ENCODE peak calls at places on chromosomes 7 and 10, in eight cellular contexts. One of them, this sample, is unnamed.

GRCh38 chr7:69817096-69817495 is 218.8 kb downstream of the AUTS2 start:
- DNase-seq in H1: no peak
- DNase-seq in fibroblast of lung: peak; percentile 90
- DNase-seq in left ventricle myocardium inferior: no peak
- DNase-seq in testis: no peak
- DNase-seq in AG04450: no peak
- DNase-seq in cardiac muscle cell: no peak
- DNase-seq in adrenal gland: no peak
- DNase-seq in this sample: peak; percentile 29

GRCh38 chr7:18829518-18830252 is 287.8 kb downstream of the TWIST1 start:
- DNase-seq in testis: no peak
- DNase-seq in cardiac muscle cell: no peak
- DNase-seq in left ventricle myocardium inferior: no peak
- DNase-seq in AG04450: no peak
- DNase-seq in H1: no peak
- DNase-seq in fibroblast of lung: peak; percentile 65
- DNase-seq in adrenal gland: no peak
- DNase-seq in this sample: no peak

GRCh38 chr10:14405076-14406065 is 74.6 kb upstream of the FRMD4A start:
- DNase-seq in adrenal gland: no peak
- DNase-seq in H1: no peak
- DNase-seq in fibroblast of lung: peak; percentile 99
- DNase-seq in cardiac muscle cell: no peak
- DNase-seq in AG04450: peak; percentile 95
- DNase-seq in left ventricle myocardium inferior: no peak
- DNase-seq in testis: no peak
- DNase-seq in this sample: peak; percentile 87

GRCh38 chr7:100465702-100466311 is 1.7 kb upstream of the SPACDR start:
- DNase-seq in fibroblast of lung: peak; percentile 74
- DNase-seq in testis: peak; percentile 89
- DNase-seq in cardiac muscle cell: peak; percentile 69
- DNase-seq in left ventricle myocardium inferior: peak; percentile 80
- DNase-seq in H1: no peak
- DNase-seq in adrenal gland: peak; percentile 90
- DNase-seq in AG04450: no peak
- DNase-seq in this sample: peak; percentile 89

GRCh38 chr10:48251152-48251524 is 23.4 kb downstream of the FRMPD2 start:
- DNase-seq in cardiac muscle cell: no peak
- DNase-seq in adrenal gland: peak; percentile 39
- DNase-seq in fibroblast of lung: no peak
- DNase-seq in AG04450: no peak
- DNase-seq in left ventricle myocardium inferior: no peak
- DNase-seq in testis: no peak
- DNase-seq in H1: no peak
- DNase-seq in this sample: no peak

GRCh38 chr10:128058746-128059125 is 67.5 kb downstream of the MKI67 start:
- DNase-seq in AG04450: no peak
- DNase-seq in H1: no peak
- DNase-seq in cardiac muscle cell: no peak
- DNase-seq in left ventricle myocardium inferior: no peak
- DNase-seq in adrenal gland: no peak
- DNase-seq in fibroblast of lung: no peak
- DNase-seq in testis: no peak
- DNase-seq in this sample: no peak

GRCh38 chr7:156174428-156174827 is 362.2 kb upstream of the SHH start:
- DNase-seq in AG04450: no peak
- DNase-seq in left ventricle myocardium inferior: no peak
- DNase-seq in fibroblast of lung: no peak
- DNase-seq in H1: no peak
- DNase-seq in cardiac muscle cell: no peak
- DNase-seq in testis: no peak
- DNase-seq in adrenal gland: no peak
- DNase-seq in this sample: no peak

GRCh38 chr7:96337519-96337918 is 15.6 kb upstream of the SLC25A13 start:
- DNase-seq in adrenal gland: no peak
- DNase-seq in cardiac muscle cell: no peak
- DNase-seq in H1: no peak
- DNase-seq in AG04450: no peak
- DNase-seq in fibroblast of lung: peak; percentile 34
- DNase-seq in left ventricle myocardium inferior: no peak
- DNase-seq in testis: no peak
- DNase-seq in this sample: no peak

GRCh38 chr10:71748671-71749191 is 24.6 kb downstream of the VSIR start:
- DNase-seq in testis: peak; percentile 76
- DNase-seq in AG04450: no peak
- DNase-seq in adrenal gland: peak; percentile 79
- DNase-seq in fibroblast of lung: no peak
- DNase-seq in left ventricle myocardium inferior: peak; percentile 86
- DNase-seq in cardiac muscle cell: no peak
- DNase-seq in H1: no peak
- DNase-seq in this sample: peak; percentile 39

GRCh38 chr7:106369349-106369748 is 84.6 kb upstream of the NAMPT start:
- DNase-seq in H1: no peak
- DNase-seq in testis: no peak
- DNase-seq in cardiac muscle cell: no peak
- DNase-seq in left ventricle myocardium inferior: no peak
- DNase-seq in fibroblast of lung: peak; percentile 79
- DNase-seq in adrenal gland: no peak
- DNase-seq in AG04450: peak; percentile 33
- DNase-seq in this sample: peak; percentile 17

GRCh38 chr10:10977978-10978377 is 39.7 kb upstream of the CELF2 start:
- DNase-seq in left ventricle myocardium inferior: no peak
- DNase-seq in AG04450: peak; percentile 16
- DNase-seq in testis: no peak
- DNase-seq in cardiac muscle cell: no peak
- DNase-seq in adrenal gland: no peak
- DNase-seq in H1: no peak
- DNase-seq in fibroblast of lung: peak; percentile 6
- DNase-seq in this sample: no peak

GRCh38 chr10:61136151-61136550 is 192.2 kb upstream of the RHOBTB1 start:
- DNase-seq in left ventricle myocardium inferior: no peak
- DNase-seq in fibroblast of lung: peak; percentile 46
- DNase-seq in cardiac muscle cell: no peak
- DNase-seq in testis: no peak
- DNase-seq in H1: no peak
- DNase-seq in adrenal gland: no peak
- DNase-seq in AG04450: no peak
- DNase-seq in this sample: peak; percentile 10

GRCh38 chr7:157392256-157393037 is 55.6 kb downstream of the DNAJB6 start:
- DNase-seq in H1: no peak
- DNase-seq in AG04450: no peak
- DNase-seq in adrenal gland: no peak
- DNase-seq in left ventricle myocardium inferior: no peak
- DNase-seq in cardiac muscle cell: no peak
- DNase-seq in fibroblast of lung: no peak
- DNase-seq in testis: no peak
- DNase-seq in this sample: no peak

GRCh38 chr7:36942558-36943354 is 218.5 kb upstream of the AOAH start:
- DNase-seq in cardiac muscle cell: no peak
- DNase-seq in testis: no peak
- DNase-seq in left ventricle myocardium inferior: no peak
- DNase-seq in adrenal gland: no peak
- DNase-seq in AG04450: no peak
- DNase-seq in fibroblast of lung: no peak
- DNase-seq in H1: no peak
- DNase-seq in this sample: no peak

GRCh38 chr7:36941359-36941758 is 217.1 kb upstream of the AOAH start:
- DNase-seq in left ventricle myocardium inferior: no peak
- DNase-seq in cardiac muscle cell: no peak
- DNase-seq in AG04450: no peak
- DNase-seq in H1: no peak
- DNase-seq in testis: no peak
- DNase-seq in fibroblast of lung: no peak
- DNase-seq in adrenal gland: no peak
- DNase-seq in this sample: no peak

GRCh38 chr7:36937754-36938551 is 213.7 kb upstream of the AOAH start:
- DNase-seq in left ventricle myocardium inferior: no peak
- DNase-seq in fibroblast of lung: no peak
- DNase-seq in testis: no peak
- DNase-seq in adrenal gland: no peak
- DNase-seq in cardiac muscle cell: no peak
- DNase-seq in AG04450: no peak
- DNase-seq in H1: no peak
- DNase-seq in this sample: no peak

GRCh38 chr7:36942062-36942461 is 217.8 kb upstream of the AOAH start:
- DNase-seq in AG04450: no peak
- DNase-seq in H1: no peak
- DNase-seq in left ventricle myocardium inferior: no peak
- DNase-seq in adrenal gland: no peak
- DNase-seq in cardiac muscle cell: no peak
- DNase-seq in fibroblast of lung: no peak
- DNase-seq in testis: no peak
- DNase-seq in this sample: no peak

DNA sequence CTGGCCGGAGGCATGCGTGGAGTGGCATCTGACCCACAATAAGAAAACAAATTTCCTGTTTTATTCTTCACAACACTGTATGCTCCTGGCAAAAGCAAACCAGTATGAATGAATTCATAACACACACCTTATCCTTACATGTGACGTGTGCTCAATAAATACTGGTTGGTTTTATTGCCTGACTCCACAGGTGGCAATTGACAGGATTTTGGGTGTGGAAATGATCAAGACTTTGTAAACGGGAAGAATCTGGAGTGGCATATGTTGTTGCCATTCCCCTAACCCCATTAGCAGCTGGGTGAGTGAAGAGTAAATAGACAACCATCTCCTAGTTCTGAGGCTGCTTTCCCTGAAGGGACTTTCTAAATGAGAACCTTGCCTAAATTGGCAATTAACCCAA is 215.5 kb upstream of the AOAH start:
- DNase-seq in H1: no peak
- DNase-seq in AG04450: no peak
- DNase-seq in cardiac muscle cell: no peak
- DNase-seq in adrenal gland: no peak
- DNase-seq in left ventricle myocardium inferior: no peak
- DNase-seq in testis: no peak
- DNase-seq in fibroblast of lung: no peak
- DNase-seq in this sample: no peak
- H3K9me3 ChIP-seq in H1: peaks cover 17% of the 10 kb centered on the region
- H3K9me3 ChIP-seq in AG04450: no peaks in the 10 kb centered on the region
- H3K9me3 ChIP-seq in cardiac muscle cell: no peaks in the 10 kb centered on the region
- H3K9me3 ChIP-seq in adrenal gland: no peaks in the 10 kb centered on the region
- H3K9me3 ChIP-seq in left ventricle myocardium inferior: peaks cover 84% of the 10 kb centered on the region
- H3K9me3 ChIP-seq in testis: no peaks in the 10 kb centered on the region
- H3K9me3 ChIP-seq in fibroblast of lung: no peaks in the 10 kb centered on the region
- H3K9me3 ChIP-seq in this sample: peaks cover 7% of the 10 kb centered on the region

GRCh38 chr7:47149971-47150370 is 431.9 kb downstream of the TNS3 start:
- DNase-seq in left ventricle myocardium inferior: no peak
- DNase-seq in fibroblast of lung: no peak
- DNase-seq in H1: no peak
- DNase-seq in adrenal gland: no peak
- DNase-seq in cardiac muscle cell: no peak
- DNase-seq in testis: no peak
- DNase-seq in AG04450: no peak
- DNase-seq in this sample: no peak
- H3K4me3 ChIP-seq in left ventricle myocardium inferior: no peak overlapping the region
- H3K4me3 ChIP-seq in fibroblast of lung: no peak overlapping the region
- H3K4me3 ChIP-seq in H1: no peak overlapping the region
- H3K4me3 ChIP-seq in adrenal gland: no peak overlapping the region
- H3K4me3 ChIP-seq in cardiac muscle cell: no peak overlapping the region
- H3K4me3 ChIP-seq in testis: no peak overlapping the region
- H3K4me3 ChIP-seq in AG04450: no peak overlapping the region
- H3K4me3 ChIP-seq in this sample: no peak overlapping the region

DNA sequence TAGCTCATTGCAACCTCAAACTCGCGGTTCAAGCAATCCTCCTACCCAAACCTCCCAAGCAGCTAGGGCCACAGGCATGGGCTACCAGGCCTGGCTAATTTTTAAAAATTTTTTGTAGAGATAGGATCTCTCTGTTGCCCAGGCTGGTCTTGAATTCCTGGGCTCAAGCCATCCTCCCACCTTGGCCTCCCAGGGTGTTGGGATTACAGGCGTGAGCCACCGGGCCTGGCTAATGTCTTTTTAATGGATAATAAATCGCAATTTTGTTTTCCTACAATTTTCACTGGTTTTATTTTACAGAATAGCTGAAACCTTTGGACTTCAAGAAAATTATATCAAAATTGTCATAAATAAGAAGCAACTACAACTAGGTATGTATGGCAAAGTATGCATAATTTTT is 10.9 kb downstream of the NUB1 start:
- DNase-seq in testis: no peak
- DNase-seq in cardiac muscle cell: no peak
- DNase-seq in fibroblast of lung: no peak
- DNase-seq in AG04450: no peak
- DNase-seq in left ventricle myocardium inferior: no peak
- DNase-seq in H1: no peak
- DNase-seq in adrenal gland: no peak
- DNase-seq in this sample: no peak
- H3K27me3 ChIP-seq in testis: no peaks in the 10 kb centered on the region
- H3K27me3 ChIP-seq in cardiac muscle cell: no peaks in the 10 kb centered on the region
- H3K27me3 ChIP-seq in fibroblast of lung: no peaks in the 10 kb centered on the region
- H3K27me3 ChIP-seq in AG04450: no peaks in the 10 kb centered on the region
- H3K27me3 ChIP-seq in left ventricle myocardium inferior: no peaks in the 10 kb centered on the region
- H3K27me3 ChIP-seq in H1: no peaks in the 10 kb centered on the region
- H3K27me3 ChIP-seq in adrenal gland: no peaks in the 10 kb centered on the region
- H3K27me3 ChIP-seq in this sample: no peaks in the 10 kb centered on the region

DNA sequence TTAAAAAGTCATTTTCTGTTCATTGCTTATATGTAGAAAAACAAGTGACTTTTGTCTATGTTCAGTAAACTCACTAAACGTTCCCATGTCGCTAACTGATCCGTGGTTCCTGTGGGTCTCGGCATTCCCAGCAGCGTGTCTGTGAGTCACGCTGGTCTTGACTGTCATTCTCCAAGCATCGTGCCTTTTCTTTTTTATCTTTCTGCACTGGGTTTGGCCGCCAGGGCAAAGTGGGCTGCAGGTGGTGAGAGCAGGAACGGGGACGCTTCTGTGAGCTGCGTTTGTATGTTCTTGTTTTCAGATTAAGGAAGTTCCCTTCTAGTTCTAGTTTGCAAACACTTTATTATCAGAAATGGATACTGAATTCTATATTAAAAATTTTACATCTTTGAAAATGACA is 6.8 kb upstream of the SCART1 start:
- DNase-seq in cardiac muscle cell: no peak
- DNase-seq in AG04450: no peak
- DNase-seq in H1: no peak
- DNase-seq in left ventricle myocardium inferior: no peak
- DNase-seq in testis: no peak
- DNase-seq in fibroblast of lung: no peak
- DNase-seq in adrenal gland: no peak
- DNase-seq in this sample: no peak
- H3K9me3 ChIP-seq in cardiac muscle cell: no peaks in the 10 kb centered on the region
- H3K9me3 ChIP-seq in AG04450: peaks cover 25% of the 10 kb centered on the region
- H3K9me3 ChIP-seq in H1: peaks cover 58% of the 10 kb centered on the region
- H3K9me3 ChIP-seq in left ventricle myocardium inferior: peaks cover 53% of the 10 kb centered on the region
- H3K9me3 ChIP-seq in testis: no peaks in the 10 kb centered on the region
- H3K9me3 ChIP-seq in fibroblast of lung: no peaks in the 10 kb centered on the region
- H3K9me3 ChIP-seq in adrenal gland: peaks cover 10% of the 10 kb centered on the region
- H3K9me3 ChIP-seq in this sample: peaks cover 12% of the 10 kb centered on the region

GRCh38 chr7:149883452-149883861 is 9.7 kb downstream of the ATP6V0E2 start:
- DNase-seq in testis: peak; percentile 82
- DNase-seq in cardiac muscle cell: peak; percentile 70
- DNase-seq in fibroblast of lung: no peak
- DNase-seq in H1: peak; percentile 29
- DNase-seq in left ventricle myocardium inferior: peak; percentile 66
- DNase-seq in AG04450: no peak
- DNase-seq in adrenal gland: peak; percentile 81
- DNase-seq in this sample: peak; percentile 25
- H3K4me3 ChIP-seq in testis: no peak overlapping the region
- H3K4me3 ChIP-seq in cardiac muscle cell: no peak overlapping the region
- H3K4me3 ChIP-seq in fibroblast of lung: no peak overlapping the region
- H3K4me3 ChIP-seq in H1: no peak overlapping the region
- H3K4me3 ChIP-seq in left ventricle myocardium inferior: peak overlapping the region; percentile 17
- H3K4me3 ChIP-seq in AG04450: no peak overlapping the region
- H3K4me3 ChIP-seq in adrenal gland: no peak overlapping the region
- H3K4me3 ChIP-seq in this sample: no peak overlapping the region

This sample was measured in MG63.